ENCODE peak calls at places on chromosomes 2 and 18, in four cellular contexts. O is Calu3, N is bronchial epithelial cell, K is pancreas. L is an unnamed sample.

GRCh38 chr2:584863-585823 is 92.1 kb downstream of the TMEM18 start:
- DNase-seq in N (no peak), K (no peak), O (no peak), L (no peak)

GRCh38 chr18:8341481-8342230 is 267.6 kb upstream of the RAB12 start:
- DNase-seq in K (peak; percentile 54), O (peak; percentile 63), N (peak; percentile 12), L (no peak)

GRCh38 chr2:224046752-224047151 is 7.7 kb upstream of the SERPINE2 start:
- DNase-seq in N (no peak), O (no peak), K (no peak), L (no peak)

GRCh38 chr18:75072672-75073371 is 136.1 kb downstream of the PTGR3 start:
- DNase-seq in O (no peak), K (no peak), N (no peak), L (no peak)

GRCh38 chr2:15729709-15730544 is 138.3 kb downstream of the DDX1 start:
- DNase-seq in K (no peak), N (no peak), O (no peak), L (no peak)

GRCh38 chr18:57780318-57781127 is 22.6 kb downstream of the ATP8B1 start:
- DNase-seq in K (no peak), O (peak; percentile 39), N (peak; percentile 88), L (no peak)

GRCh38 chr2:174846218-174846617 is 81.9 kb upstream of the CHRNA1 start:
- DNase-seq in N (no peak), K (no peak), O (no peak), L (no peak)

GRCh38 chr18:79599503-79599931 is 80.1 kb upstream of the CTDP1 start:
- DNase-seq in N (peak; percentile 94), K (peak; percentile 12), O (no peak), L (no peak)

GRCh38 chr2:129764376-129765325 is 214.8 kb upstream of the RAB6C start:
- DNase-seq in N (no peak), K (no peak), O (no peak), L (no peak)

GRCh38 chr2:183222751-183223150 is 98.5 kb downstream of the NUP35 start:
- DNase-seq in O (no peak), N (no peak), K (no peak), L (no peak)

GRCh38 chr2:121088251-121089004 is 196.6 kb downstream of the TFCP2L1 start:
- DNase-seq in K (no peak), O (no peak), N (no peak), L (no peak)

GRCh38 chr2:47345584-47345913 is 57.4 kb upstream of the MSH2 start:
- DNase-seq in N (no peak), O (no peak), K (no peak), L (no peak)

GRCh38 chr2:159211447-159212396 is 74.8 kb downstream of the WDSUB1 start:
- DNase-seq in K (no peak), N (no peak), O (no peak), L (no peak)

GRCh38 chr18:46393230-46393629 is 263.8 kb downstream of the LOXHD1 start:
- DNase-seq in N (no peak), O (no peak), K (no peak), L (no peak)

GRCh38 chr2:112760149-112760548 is 4.3 kb downstream of the CKAP2L start:
- DNase-seq in N (no peak), O (no peak), K (no peak), L (no peak)

GRCh38 chr2:127321306-127321705 is 27.4 kb upstream of the ERCC3 start:
- DNase-seq in O (no peak), K (no peak), N (no peak), L (no peak)

GRCh38 chr2:113103958-113104627 is 23.3 kb upstream of the IL1RN start:
- DNase-seq in K (no peak), N (peak; percentile 80), O (no peak), L (no peak)

GRCh38 chr2:151198646-151199045 is 63.0 kb downstream of the RBM43 start:
- DNase-seq in K (no peak), O (no peak), N (peak; percentile 3), L (no peak)

GRCh38 chr18:23816740-23817139 is 127.5 kb downstream of the LAMA3 start:
- DNase-seq in N (no peak), K (no peak), O (no peak), L (no peak)

GRCh38 chr2:233974530-233975071 is 57.4 kb downstream of the TRPM8 start:
- DNase-seq in K (peak; percentile 68), N (peak; percentile 91), O (peak; percentile 95), L (no peak)

GRCh38 chr2:102117488-102117887 is 25.1 kb upstream of the IL1R1 start:
- DNase-seq in K (no peak), O (no peak), N (no peak), L (no peak)

GRCh38 chr2:12679550-12680072 is 37.1 kb upstream of the TRIB2 start:
- DNase-seq in N (no peak), K (no peak), O (no peak), L (no peak)

GRCh38 chr2:120013569-120014223 is 819 bp downstream of the EPB41L5 start:
- DNase-seq in N (peak; percentile 42), O (no peak), K (no peak), L (no peak)

GRCh38 chr2:423479-423878 is 135.6 kb upstream of the ALKAL2 start:
- DNase-seq in N (no peak), K (no peak), O (no peak), L (no peak)

GRCh38 chr2:149738771-149739170 is 151.2 kb upstream of the MMADHC start:
- DNase-seq in O (no peak), K (no peak), N (no peak), L (no peak)

GRCh38 chr2:11067221-11068078 is 87.8 kb upstream of the SLC66A3 start:
- DNase-seq in N (no peak), K (no peak), O (no peak), L (no peak)

GRCh38 chr2:226793615-226794014 is 6.0 kb downstream of the IRS1 start:
- DNase-seq in N (no peak), K (no peak), O (no peak), L (no peak)

GRCh38 chr2:226795281-226796011 is 4.2 kb downstream of the IRS1 start:
- DNase-seq in K (peak; percentile 25), O (peak; percentile 42), N (no peak), L (no peak)

GRCh38 chr2:226796012-226796839 is 3.4 kb downstream of the IRS1 start:
- DNase-seq in O (no peak), K (peak; percentile 24), N (no peak), L (no peak)

GRCh38 chr2:226794077-226794670 is 5.4 kb downstream of the IRS1 start:
- DNase-seq in K (no peak), O (no peak), N (peak; percentile 34), L (no peak)

DNA sequence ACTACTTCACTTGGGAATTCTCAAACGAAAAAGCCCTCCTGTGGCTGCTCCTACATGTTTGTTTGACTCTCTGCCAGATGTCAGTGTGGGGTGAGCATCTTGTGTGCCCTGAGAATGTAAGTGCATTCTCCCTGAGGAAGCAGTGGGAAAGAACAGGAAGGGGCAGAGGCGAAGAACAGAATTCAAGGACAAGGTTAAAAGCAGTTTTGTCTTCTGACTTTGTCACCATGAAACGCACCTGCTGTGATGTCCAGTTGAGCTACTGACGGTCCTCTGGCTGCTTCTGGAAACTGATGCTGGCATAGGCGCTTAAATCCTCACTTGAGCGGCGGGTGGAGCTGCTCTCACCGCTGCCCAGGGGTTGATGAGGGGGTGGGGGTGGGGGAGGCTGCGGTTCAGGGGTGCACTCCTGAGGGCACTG is 4.9 kb downstream of the IRS1 start:
- DNase-seq in K (no peak), O (no peak), N (peak; percentile 49), L (no peak)
- TF ChIP-seq CTCF in K (no peak), O (no peak), N (no peak), L (no peak)

DNA sequence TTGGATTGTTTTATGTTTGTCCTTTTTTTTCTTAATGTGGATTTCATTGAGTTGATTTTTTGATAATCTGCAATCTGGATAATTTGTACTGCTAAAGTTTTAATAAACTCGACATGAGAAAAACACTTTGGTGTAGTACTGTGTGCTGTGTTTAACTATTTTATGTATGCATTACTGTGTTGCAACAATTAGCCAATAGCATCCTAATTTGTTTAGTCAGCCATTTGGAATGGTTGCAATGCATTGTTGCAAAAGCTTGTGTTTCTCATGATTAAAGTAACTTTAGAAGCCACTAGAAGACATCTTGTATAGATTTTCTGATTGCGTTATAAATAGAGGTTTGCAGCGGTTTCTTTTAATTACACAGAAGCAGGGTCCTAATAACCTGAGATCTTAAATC is 53.5 kb downstream of the PPIG start:
- DNase-seq in N (peak; percentile 64), O (no peak), K (no peak), L (no peak)
- TF ChIP-seq CTCF in N (no peak), O (no peak), K (no peak), L (no peak)

GRCh38 chr18:77478619-77479018 is 229.0 kb downstream of the GALR1 start:
- DNase-seq in N (no peak), K (no peak), O (no peak), L (no peak)
- TF ChIP-seq CTCF in N (no peak), K (no peak), O (no peak), L (peak; percentile 46)

GRCh38 chr2:238875161-238875530 is 27.3 kb downstream of the TWIST2 start:
- DNase-seq in N (no peak), O (no peak), K (no peak), L (no peak)
- TF ChIP-seq CTCF in N (peak; percentile 18), O (no peak), K (no peak), L (no peak)